ENCODE peak calls at places on chromosomes 1 and 21, in four cellular contexts. T, Y, A and D are unnamed samples.

GRCh38 chr1:95116666-95117206 is 419 bp upstream of the TLCD4 start:
- DNase-seq in A (peak; percentile 23), T (peak; percentile 66), Y (peak; percentile 85), D (peak; percentile 58)

GRCh38 chr1:110003747-110004428 is 19.3 kb downstream of the AHCYL1 start:
- DNase-seq in T (peak; percentile 37), Y (peak; percentile 53), A (peak; percentile 100), D (peak; percentile 97)

GRCh38 chr1:243316366-243316989 is 60.6 kb downstream of the SDCCAG8 start:
- DNase-seq in T (no peak), Y (no peak), A (no peak), D (no peak)

GRCh38 chr1:233707906-233708292 is 94.0 kb downstream of the KCNK1 start:
- DNase-seq in Y (no peak), T (no peak), A (no peak), D (no peak)

GRCh38 chr1:101453844-101454243 is 217.0 kb downstream of the S1PR1 start:
- DNase-seq in A (no peak), T (no peak), Y (no peak), D (no peak)

GRCh38 chr1:224773646-224774045 is 155.8 kb upstream of the DNAH14 start:
- DNase-seq in Y (no peak), T (no peak), A (no peak), D (no peak)

GRCh38 chr1:245827306-245827705 is 672.5 kb downstream of the KIF26B start:
- DNase-seq in A (no peak), Y (no peak), T (no peak), D (no peak)

GRCh38 chr21:36847189-36847588 is 119.3 kb downstream of the HLCS start:
- DNase-seq in A (peak; percentile 81), T (no peak), Y (no peak), D (peak; percentile 80)

GRCh38 chr1:61271412-61271789 is 189.0 kb downstream of the NFIA start:
- DNase-seq in Y (no peak), A (no peak), T (no peak), D (no peak)

GRCh38 chr21:43734131-43734634 is 15.3 kb downstream of the PDXK start:
- DNase-seq in T (no peak), Y (no peak), A (no peak), D (no peak)

GRCh38 chr1:113192242-113192641 is 119.2 kb downstream of the LRIG2 start:
- DNase-seq in A (no peak), T (no peak), Y (peak; percentile 6), D (no peak)

GRCh38 chr21:38948981-38949380 is 143.3 kb downstream of the ETS2 start:
- DNase-seq in T (no peak), Y (no peak), A (no peak), D (no peak)

GRCh38 chr1:38138498-38139233 is 92.1 kb upstream of the POU3F1 start:
- DNase-seq in A (peak; percentile 97), Y (no peak), T (peak; percentile 12), D (peak; percentile 94)

GRCh38 chr21:27083144-27083543 is 116.3 kb upstream of the ADAMTS5 start:
- DNase-seq in Y (no peak), T (no peak), A (no peak), D (no peak)

GRCh38 chr1:19723874-19724273 is 59.2 kb downstream of the HTR6 start:
- DNase-seq in Y (no peak), T (no peak), A (no peak), D (no peak)

GRCh38 chr1:54490361-54491248 is 57.4 kb upstream of the ACOT11 start:
- DNase-seq in T (peak; percentile 54), Y (no peak), A (no peak), D (no peak)

GRCh38 chr1:44812822-44813543 is 4.7 kb downstream of the BTBD19 start:
- DNase-seq in Y (no peak), T (no peak), A (no peak), D (no peak)

GRCh38 chr1:10737268-10737624 is 59.2 kb downstream of the CASZ1 start:
- DNase-seq in Y (no peak), A (no peak), T (no peak), D (no peak)

GRCh38 chr21:43644609-43645008 is 14.7 kb downstream of the HSF2BP start:
- DNase-seq in A (peak; percentile 66), T (no peak), Y (no peak), D (peak; percentile 52)

GRCh38 chr1:14733053-14733778 is 134.7 kb downstream of the KAZN start:
- DNase-seq in Y (no peak), A (peak; percentile 56), T (no peak), D (peak; percentile 36)

GRCh38 chr1:157429841-157430240 is 122.5 kb downstream of the FCRL5 start:
- DNase-seq in Y (no peak), T (no peak), A (peak; percentile 52), D (peak; percentile 8)

GRCh38 chr1:1046243-1046642 is 26.3 kb downstream of the AGRN start:
- DNase-seq in A (no peak), T (no peak), Y (no peak), D (no peak)

GRCh38 chr1:19893687-19894086 is 11.5 kb downstream of the OTUD3 start:
- DNase-seq in A (no peak), T (no peak), Y (no peak), D (no peak)

GRCh38 chr21:32329776-32330175 is 31.1 kb downstream of the MRAP start:
- DNase-seq in A (peak; percentile 13), Y (no peak), T (no peak), D (no peak)

GRCh38 chr1:54124472-54124871 is 28.3 kb downstream of the CDCP2 start:
- DNase-seq in T (peak; percentile 41), A (no peak), Y (no peak), D (no peak)

GRCh38 chr1:241482761-241483250 is 36.7 kb downstream of the FH start:
- DNase-seq in Y (no peak), T (no peak), A (peak; percentile 47), D (peak; percentile 44)

GRCh38 chr1:155179107-155180031 is 5.7 kb downstream of the TRIM46 start:
- DNase-seq in T (no peak), Y (no peak), A (no peak), D (no peak)

GRCh38 chr1:242890211-242890741 is 364.8 kb downstream of the CEP170 start:
- DNase-seq in Y (no peak), A (peak; percentile 3), T (peak; percentile 30), D (peak; percentile 8)

GRCh38 chr1:72526926-72527325 is 244.6 kb upstream of the NEGR1 start:
- DNase-seq in T (no peak), Y (no peak), A (peak; percentile 44), D (no peak)

GRCh38 chr1:63294797-63295594 is 27.4 kb upstream of the FOXD3 start:
- DNase-seq in Y (no peak), T (no peak), A (no peak), D (no peak)

GRCh38 chr1:68083686-68084085 is 33.3 kb upstream of the DIRAS3 start:
- DNase-seq in T (no peak), A (no peak), Y (no peak), D (no peak)

GRCh38 chr21:29295066-29295650 is 3.6 kb upstream of the BACH1 start:
- DNase-seq in T (no peak), Y (no peak), A (no peak), D (no peak)

GRCh38 chr1:27650527-27651175 is 15.7 kb upstream of the FGR start:
- DNase-seq in Y (no peak), T (no peak), A (peak; percentile 59), D (peak; percentile 63)

GRCh38 chr21:32367158-32367557 is 25.7 kb downstream of the URB1 start:
- DNase-seq in T (no peak), A (peak; percentile 73), Y (no peak), D (peak; percentile 19)

GRCh38 chr1:19079983-19080472 is 123.6 kb upstream of the IFFO2 start:
- DNase-seq in Y (no peak), A (no peak), T (no peak), D (no peak)

GRCh38 chr1:56189946-56190920 is 389.1 kb downstream of the PLPP3 start:
- DNase-seq in Y (peak; percentile 53), T (peak; percentile 8), A (no peak), D (no peak)

GRCh38 chr1:43968348-43968948 is 1.4 kb upstream of the DPH2 start:
- DNase-seq in A (peak; percentile 31), Y (no peak), T (peak; percentile 75), D (peak; percentile 46)

GRCh38 chr1:186139706-186140105 is 235.3 kb downstream of the TPR start:
- DNase-seq in Y (no peak), T (no peak), A (peak; percentile 84), D (peak; percentile 73)

GRCh38 chr21:15809818-15810217 is 80.0 kb downstream of the USP25 start:
- DNase-seq in A (peak; percentile 89), T (no peak), Y (no peak), D (peak; percentile 85)